ENCODE peak calls at places on chromosome 10, in four cellular contexts. O, J, Y and C are unnamed samples.
A peak's percentile ranks its signal among the peaks of the same experiment; 100 is the strongest.

GRCh38 chr10:96509017-96509641 is 4.6 kb downstream of the TLL2 start:
- DNase-seq in O (no peak), J (no peak), Y (no peak), C (no peak)

GRCh38 chr10:36465604-36466379 is 659.6 kb upstream of the ANKRD30A start:
- DNase-seq in J (no peak), O (no peak), Y (no peak), C (no peak)

GRCh38 chr10:16520900-16521299 is 779 bp downstream of the C1QL3 start:
- DNase-seq in J (peak; percentile 51), O (no peak), Y (no peak), C (no peak)

GRCh38 chr10:95415631-95416031 is 124.8 kb upstream of the PDLIM1 start:
- DNase-seq in O (no peak), J (no peak), Y (peak; percentile 80), C (no peak)

GRCh38 chr10:69854685-69855345 is 53.1 kb downstream of the COL13A1 start:
- DNase-seq in J (peak; percentile 65), Y (no peak), O (no peak), C (peak; percentile 30)

GRCh38 chr10:3391657-3392056 is 219.1 kb upstream of the PITRM1 start:
- DNase-seq in O (peak; percentile 27), J (no peak), Y (no peak), C (no peak)

GRCh38 chr10:47121336-47121735 is 178.7 kb upstream of the GDF10 start:
- DNase-seq in Y (no peak), J (no peak), O (no peak), C (no peak)

GRCh38 chr10:27998954-27999275 is at the start of gene ODAD2:
- DNase-seq in J (no peak), O (no peak), Y (no peak), C (no peak)

GRCh38 chr10:60123172-60123571 is 216.8 kb upstream of the CCDC6 start:
- DNase-seq in J (no peak), O (peak; percentile 18), Y (peak; percentile 52), C (no peak)

GRCh38 chr10:11877506-11877905 is 54.4 kb downstream of the PROSER2 start:
- DNase-seq in J (no peak), Y (no peak), O (no peak), C (no peak)

GRCh38 chr10:109974509-109975191 is 33.1 kb upstream of the ADD3 start:
- DNase-seq in O (no peak), J (no peak), Y (no peak), C (no peak)

GRCh38 chr10:91924212-91925021 is 847 bp downstream of the BTAF1 start:
- DNase-seq in Y (no peak), J (no peak), O (no peak), C (no peak)

GRCh38 chr10:73858750-73859439 is 15.5 kb downstream of the CAMK2G start:
- DNase-seq in J (no peak), O (no peak), Y (no peak), C (no peak)

GRCh38 chr10:28326516-28327493 is 23.9 kb upstream of the MPP7 start:
- DNase-seq in Y (peak; percentile 76), J (no peak), O (no peak), C (peak; percentile 14)

GRCh38 chr10:29585488-29585976 is 49.2 kb downstream of the SVIL start:
- DNase-seq in Y (peak; percentile 80), O (no peak), J (no peak), C (no peak)

GRCh38 chr10:2130906-2131305 is 393.6 kb upstream of the ADARB2 start:
- DNase-seq in O (no peak), Y (no peak), J (no peak), C (no peak)

GRCh38 chr10:3783721-3784432 is 1.1 kb downstream of the KLF6 start:
- DNase-seq in O (no peak), Y (peak; percentile 87), J (peak; percentile 68), C (peak; percentile 74)

GRCh38 chr10:115844592-115844991 is 428.4 kb downstream of the GFRA1 start:
- DNase-seq in J (no peak), Y (no peak), O (no peak), C (no peak)

DNA sequence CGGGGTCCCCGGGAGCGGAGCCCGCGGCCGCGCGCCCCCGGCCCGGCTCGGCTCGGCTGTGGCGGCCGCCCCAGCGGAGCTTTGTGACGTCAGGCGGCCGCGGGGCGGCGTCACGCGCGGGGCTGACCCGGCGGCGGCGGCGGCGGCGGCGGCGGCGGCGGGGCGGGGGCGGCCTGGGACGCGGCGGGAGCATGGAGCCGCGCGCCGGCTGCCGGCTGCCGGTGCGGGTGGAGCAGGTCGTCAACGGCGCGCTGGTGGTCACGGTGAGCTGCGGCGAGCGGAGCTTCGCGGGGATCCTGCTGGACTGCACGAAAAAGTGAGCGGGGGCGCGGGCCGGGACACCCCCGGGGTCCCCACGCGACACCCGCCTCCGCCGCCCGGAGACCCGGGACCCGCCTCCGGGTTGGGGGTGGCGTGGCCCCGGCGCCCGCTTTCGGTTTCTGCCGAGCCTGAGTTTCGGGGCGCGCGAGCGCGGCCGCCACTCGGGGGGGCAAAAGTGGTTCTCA is at the start of gene PWWP2B:
- DNase-seq in O (no peak), Y (no peak), J (peak; percentile 83), C (peak; percentile 72)
- H3K4me3 ChIP-seq in O (peak within 1 kb of the TSS; percentile 75), Y (peak within 1 kb of the TSS; percentile 69), J (peak within 1 kb of the TSS; percentile 90), C (peak within 1 kb of the TSS; percentile 49)

DNA sequence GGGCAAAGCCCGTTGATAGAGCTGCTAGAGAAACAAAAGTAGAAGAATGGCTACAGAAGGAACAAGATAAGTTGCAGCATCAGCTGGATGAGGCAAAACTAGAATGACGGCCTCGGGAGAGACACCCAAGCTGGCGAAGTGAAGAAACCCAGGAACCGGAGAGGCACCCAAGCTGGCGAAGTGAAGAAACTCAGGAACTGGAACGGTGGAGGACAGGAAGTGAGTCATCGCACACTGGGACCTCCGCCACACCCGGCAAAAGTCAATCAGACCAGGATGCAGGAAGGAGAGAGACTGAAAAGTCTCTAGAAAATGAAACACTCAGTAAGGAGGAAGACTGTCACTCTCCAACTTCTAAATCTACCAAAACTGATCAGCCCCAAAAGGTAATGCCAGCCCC is 133.0 kb upstream of the NEBL start:
- DNase-seq in Y (no peak), O (no peak), J (no peak), C (no peak)
- H3K4me3 ChIP-seq in Y (no peak overlapping the region), O (no peak overlapping the region), J (no peak overlapping the region), C (no peak overlapping the region)

GRCh38 chr10:79136227-79137005 is 67.7 kb downstream of the ZMIZ1 start:
- DNase-seq in Y (no peak), O (no peak), J (no peak), C (no peak)

GRCh38 chr10:79135790-79136189 is 67.0 kb downstream of the ZMIZ1 start:
- DNase-seq in O (no peak), J (no peak), Y (no peak), C (no peak)

GRCh38 chr10:79138449-79139123 is 69.8 kb downstream of the ZMIZ1 start:
- DNase-seq in J (no peak), Y (no peak), O (no peak), C (no peak)

GRCh38 chr10:79137826-79138225 is 69.1 kb downstream of the ZMIZ1 start:
- DNase-seq in J (no peak), Y (peak; percentile 70), O (no peak), C (peak; percentile 42)

DNA sequence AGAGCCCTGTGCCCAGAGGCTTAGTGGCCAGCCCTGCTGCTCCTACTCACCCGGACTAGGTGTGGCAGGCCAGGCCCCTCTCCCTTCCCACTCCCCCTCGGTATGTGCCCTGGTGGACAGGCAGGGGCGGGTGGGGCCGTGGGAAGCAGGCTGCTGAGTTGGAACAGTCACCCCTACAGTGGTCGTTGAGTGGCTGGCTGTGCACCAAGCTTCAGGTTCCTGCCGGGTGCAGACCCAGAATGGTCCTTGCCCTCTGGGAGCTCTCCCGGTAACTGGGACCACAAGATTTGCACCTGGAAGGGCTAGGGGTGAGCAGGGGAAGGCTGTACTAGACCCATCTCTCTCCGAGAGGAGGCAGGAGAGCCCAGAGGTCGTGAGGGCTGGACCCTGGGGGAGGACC is 68.6 kb downstream of the ZMIZ1 start:
- DNase-seq in O (no peak), Y (no peak), J (no peak), C (no peak)
- H3K4me3 ChIP-seq in O (no peak overlapping the region), Y (no peak overlapping the region), J (no peak overlapping the region), C (no peak overlapping the region)

GRCh38 chr10:101231092-101231491 is 1.8 kb upstream of the LBX1 start:
- DNase-seq in J (no peak), O (no peak), Y (no peak), C (no peak)
- H3K4me3 ChIP-seq in J (no peak overlapping the region), O (no peak overlapping the region), Y (peak overlapping the region; percentile 73), C (no peak overlapping the region)

GRCh38 chr10:72511414-72511813 is 114.5 kb downstream of the MICU1 start:
- DNase-seq in O (no peak), Y (no peak), J (no peak), C (no peak)

GRCh38 chr10:72506474-72506873 is 119.4 kb downstream of the MICU1 start:
- DNase-seq in Y (no peak), O (no peak), J (no peak), C (no peak)

GRCh38 chr10:72509951-72510350 is 115.9 kb downstream of the MICU1 start:
- DNase-seq in Y (no peak), O (no peak), J (no peak), C (no peak)

GRCh38 chr10:72508033-72508432 is 117.8 kb downstream of the MICU1 start:
- DNase-seq in Y (no peak), O (no peak), J (no peak), C (no peak)

DNA sequence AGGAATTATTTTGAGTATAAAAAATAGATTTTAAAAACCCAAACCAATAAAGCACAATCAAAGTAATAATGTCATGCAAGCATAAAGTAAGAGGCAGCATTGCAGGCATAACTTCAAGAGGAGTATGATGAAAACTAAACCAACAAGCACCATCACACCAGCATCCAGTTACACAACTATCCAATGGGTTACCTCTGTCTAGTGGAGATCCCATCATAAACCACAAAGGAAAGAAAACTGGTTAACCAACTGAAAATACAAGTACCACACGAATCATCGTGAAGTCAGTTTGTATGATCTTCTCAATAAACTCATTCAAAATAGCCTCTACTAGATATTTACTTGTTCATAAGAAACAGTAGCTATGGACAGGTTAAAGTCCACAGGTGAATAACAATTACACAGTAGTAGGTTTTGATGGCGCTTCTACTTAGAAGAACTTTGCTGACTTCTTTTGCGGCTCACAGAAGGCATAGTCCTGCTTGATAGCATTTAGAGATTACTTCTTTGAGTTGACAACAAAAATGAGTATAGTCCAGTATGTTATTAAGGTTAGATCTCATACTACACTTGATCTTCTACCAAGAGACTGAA is 116.6 kb downstream of the MICU1 start:
- DNase-seq in Y (no peak), O (no peak), J (no peak), C (no peak)
- H3K4me3 ChIP-seq in Y (no peak overlapping the region), O (no peak overlapping the region), J (no peak overlapping the region), C (no peak overlapping the region)

DNA sequence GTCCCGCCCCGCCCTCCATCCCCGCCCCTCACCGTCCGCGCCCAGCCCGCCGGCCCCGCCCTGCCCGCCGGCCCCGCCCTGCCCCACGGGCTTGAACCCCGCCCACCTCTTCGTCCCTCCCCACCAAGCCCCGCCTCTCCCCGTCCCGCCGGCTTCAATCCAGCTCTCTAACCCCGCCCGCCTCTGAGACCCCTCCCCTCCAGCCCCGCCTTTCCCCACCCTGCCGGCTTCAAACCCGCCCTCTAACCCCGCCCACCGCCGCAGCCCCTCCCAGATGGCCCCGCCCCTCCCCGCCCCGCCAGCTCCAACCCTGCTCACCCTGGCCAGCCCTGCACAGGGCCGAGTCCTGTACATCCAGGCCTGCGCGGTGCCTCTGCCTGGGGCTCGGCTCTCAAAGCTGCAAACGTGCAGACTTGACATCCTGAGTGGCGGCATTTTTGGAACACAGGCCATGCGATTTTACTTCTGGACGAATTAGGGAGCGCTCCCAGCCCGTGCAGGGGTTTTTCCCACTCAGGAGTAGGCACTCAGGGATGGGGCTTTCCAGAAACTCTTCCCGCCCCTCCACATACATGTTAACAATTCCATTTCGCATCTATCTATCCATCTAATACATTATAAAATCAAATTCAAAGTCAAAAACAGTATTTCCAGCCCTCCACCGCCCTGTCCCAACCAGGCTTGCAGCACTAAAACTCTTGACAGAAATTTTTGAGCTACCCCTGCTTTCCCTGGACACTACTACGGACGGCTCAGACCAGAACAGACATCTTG is 475 bp upstream of the NMT2 start:
- DNase-seq in J (peak; percentile 98), O (peak; percentile 95), Y (peak; percentile 94), C (peak; percentile 98)
- H3K4me3 ChIP-seq in J (peak overlapping the region; percentile 20), O (peak overlapping the region; percentile 10), Y (peak overlapping the region; percentile 37), C (no peak overlapping the region)

GRCh38 chr10:687583-688286 is 1.7 kb downstream of the DIP2C start:
- DNase-seq in Y (no peak), J (no peak), O (no peak), C (no peak)
- H3K4me3 ChIP-seq in Y (peak overlapping the region; percentile 77), J (peak overlapping the region; percentile 95), O (peak overlapping the region; percentile 76), C (peak overlapping the region; percentile 79)